ENCODE peak calls at places on chromosomes 11 and 22, in nine cellular contexts. D is psoas muscle; J is stomach; N is CD8-positive, alpha-beta memory T cell; Q is CD4-positive, CD25-positive, alpha-beta regulatory T cell; T is IMR-90; A is mesendoderm; Z is cardiac muscle cell; B is K562. I is an unnamed sample.

GRCh38 chr11:128720522-128720985 is 26.7 kb downstream of the FLI1 start:
- DNase-seq in B (no peak), Q (peak; percentile 55), A (no peak), D (no peak), Z (peak; percentile 12), J (peak; percentile 42), T (no peak), N (peak; percentile 42), I (peak; percentile 85)

GRCh38 chr11:848988-849824 is 6.6 kb downstream of the TSPAN4 start:
- DNase-seq in Z (peak; percentile 86), A (no peak), J (no peak), B (no peak), D (no peak), Q (no peak), N (no peak), T (no peak), I (peak; percentile 28)

GRCh38 chr11:69705901-69706787 is 2.3 kb upstream of the FGF19 start:
- DNase-seq in T (no peak), J (no peak), D (no peak), Q (no peak), Z (no peak), N (no peak), B (no peak), A (no peak), I (no peak)

GRCh38 chr22:28978158-28978557 is 83.5 kb downstream of the C22orf31 start:
- DNase-seq in N (no peak), Z (peak; percentile 19), D (peak; percentile 65), J (no peak), Q (no peak), A (no peak), B (no peak), T (peak; percentile 54), I (peak; percentile 38)

GRCh38 chr11:124674168-124674517 is 439 bp downstream of the SPA17 start:
- DNase-seq in T (no peak), J (no peak), Z (no peak), N (no peak), A (no peak), Q (no peak), D (no peak), B (peak; percentile 15), I (no peak)

GRCh38 chr22:49889071-49889470 is 29.2 kb downstream of the ALG12 start:
- DNase-seq in J (no peak), Q (no peak), B (no peak), A (no peak), N (no peak), T (no peak), D (no peak), Z (no peak), I (no peak)

GRCh38 chr11:60763692-60764369 is 7.2 kb downstream of the MS4A15 start:
- DNase-seq in A (peak; percentile 16), D (no peak), Q (no peak), B (no peak), Z (no peak), J (no peak), N (no peak), T (no peak), I (no peak)

GRCh38 chr11:66617148-66617814 is 851 bp downstream of the RBM14 start:
- DNase-seq in N (no peak), A (no peak), Z (peak; percentile 78), B (no peak), J (no peak), T (no peak), Q (no peak), D (peak; percentile 81), I (peak; percentile 18)

GRCh38 chr22:49094151-49094550 is 733.5 kb downstream of the BRD1 start:
- DNase-seq in D (no peak), J (no peak), Z (no peak), N (no peak), A (no peak), Q (no peak), T (no peak), B (no peak), I (no peak)

GRCh38 chr11:45000918-45001317 is 50.2 kb upstream of the TP53I11 start:
- DNase-seq in B (no peak), D (no peak), T (no peak), J (no peak), A (no peak), Z (no peak), N (no peak), Q (no peak), I (no peak)

GRCh38 chr11:83004855-83005556 is 66.7 kb downstream of the RAB30 start:
- DNase-seq in Z (no peak), A (no peak), B (no peak), Q (no peak), J (no peak), T (no peak), D (no peak), N (no peak), I (no peak)

GRCh38 chr11:38593649-38594048 is 1995.6 kb upstream of the RAG2 start:
- DNase-seq in A (no peak), J (no peak), B (no peak), T (peak; percentile 48), N (no peak), Z (no peak), D (no peak), Q (no peak), I (no peak)

GRCh38 chr11:13896175-13896989 is 66.1 kb upstream of the SPON1 start:
- DNase-seq in A (no peak), J (no peak), N (no peak), Q (no peak), D (no peak), Z (no peak), T (no peak), B (no peak), I (no peak)

GRCh38 chr11:69518081-69518950 is 36.9 kb downstream of the LINC01488 start:
- DNase-seq in A (no peak), D (no peak), T (peak; percentile 94), Z (no peak), J (no peak), Q (no peak), N (no peak), B (no peak), I (no peak)

GRCh38 chr11:128045094-128045725 is 542.1 kb downstream of the ETS1 start:
- DNase-seq in D (no peak), J (no peak), Q (no peak), T (peak; percentile 5), Z (no peak), B (no peak), N (no peak), A (peak; percentile 57), I (no peak)

GRCh38 chr22:44580756-44581435 is 82.9 kb upstream of the RTL6 start:
- DNase-seq in N (no peak), B (no peak), J (no peak), T (no peak), D (no peak), Z (no peak), Q (no peak), A (no peak), I (no peak)

GRCh38 chr22:39343259-39344045 is 6.3 kb upstream of the SYNGR1 start:
- DNase-seq in T (peak; percentile 58), Q (peak; percentile 40), J (peak; percentile 75), Z (peak; percentile 81), N (peak; percentile 24), D (no peak), A (peak; percentile 78), B (peak; percentile 66), I (peak; percentile 76)

GRCh38 chr22:39148727-39149535 is 3.5 kb downstream of the CBX7 start:
- DNase-seq in A (peak; percentile 73), J (peak; percentile 47), B (peak; percentile 52), Q (peak; percentile 59), T (no peak), Z (no peak), D (peak; percentile 72), N (peak; percentile 79), I (peak; percentile 82)

GRCh38 chr22:46054091-46054877 is 77.3 kb upstream of the WNT7B start:
- DNase-seq in Z (no peak), D (peak; percentile 75), J (peak; percentile 52), A (no peak), B (peak; percentile 28), Q (peak; percentile 56), T (peak; percentile 45), N (no peak), I (peak; percentile 82)

GRCh38 chr22:46052801-46053562 is 76.0 kb upstream of the WNT7B start:
- DNase-seq in Q (no peak), A (no peak), Z (no peak), T (no peak), D (peak; percentile 54), J (peak; percentile 80), N (no peak), B (no peak), I (peak; percentile 81)

GRCh38 chr22:46054878-46055158 is 77.9 kb upstream of the WNT7B start:
- DNase-seq in A (no peak), Q (no peak), J (no peak), T (no peak), Z (no peak), N (no peak), D (no peak), B (no peak), I (no peak)

GRCh38 chr22:46052331-46052771 is 75.4 kb upstream of the WNT7B start:
- DNase-seq in N (no peak), A (no peak), T (no peak), B (no peak), D (no peak), Z (no peak), Q (no peak), J (peak; percentile 26), I (no peak)

GRCh38 chr22:46053563-46054090 is 76.7 kb upstream of the WNT7B start:
- DNase-seq in B (no peak), J (peak; percentile 84), Q (peak; percentile 63), T (peak; percentile 38), A (no peak), D (peak; percentile 78), N (peak; percentile 45), Z (no peak), I (peak; percentile 80)
- H3K4me1 ChIP-seq in B (peaks cover 22% of the 10 kb centered on the region), J (peaks cover 92% of the 10 kb centered on the region), Q (peaks cover 58% of the 10 kb centered on the region), T (peaks cover 26% of the 10 kb centered on the region), A (no peaks in the 10 kb centered on the region), D (peaks cover 63% of the 10 kb centered on the region), N (peaks cover 53% of the 10 kb centered on the region), Z (no peaks in the 10 kb centered on the region), I (peaks cover 38% of the 10 kb centered on the region)

GRCh38 chr11:94477644-94478043 is 16.0 kb downstream of the MRE11 start:
- DNase-seq in N (no peak), Q (no peak), D (no peak), T (no peak), B (no peak), Z (no peak), A (no peak), J (no peak), I (peak; percentile 16)
- H3K27ac ChIP-seq in N (no peak overlapping the region), Q (no peak overlapping the region), D (no peak overlapping the region), T (no peak overlapping the region), B (no peak overlapping the region), Z (no peak overlapping the region), A (no peak overlapping the region), J (no peak overlapping the region), I (no peak overlapping the region)

DNA sequence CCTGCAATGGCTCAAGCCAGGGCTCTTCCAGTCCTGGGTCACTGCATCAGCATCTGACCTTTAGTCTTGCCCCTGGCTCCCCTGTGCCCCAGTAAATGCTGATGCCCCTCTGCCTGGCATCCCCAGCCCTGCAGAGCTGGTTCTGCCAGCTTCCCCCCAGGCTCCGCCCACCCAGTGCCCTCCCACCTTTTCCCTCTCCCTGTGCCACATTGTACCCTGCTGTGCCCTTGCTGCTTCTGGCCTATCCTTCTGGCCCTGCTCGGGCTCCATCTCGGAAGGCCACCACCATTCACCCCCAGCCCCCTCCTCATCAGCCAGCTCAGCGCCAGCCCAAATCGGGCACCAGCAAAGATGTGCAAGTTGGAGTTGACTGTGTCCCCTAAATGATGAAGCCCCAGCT is 7.4 kb downstream of the CAPN5 start:
- DNase-seq in N (no peak), J (peak; percentile 49), Q (no peak), T (no peak), B (no peak), D (no peak), Z (no peak), A (no peak), I (no peak)
- H3K4me1 ChIP-seq in N (peaks cover 17% of the 10 kb centered on the region), J (peaks cover 65% of the 10 kb centered on the region), Q (no peaks in the 10 kb centered on the region), T (peaks cover 30% of the 10 kb centered on the region), B (peaks cover 17% of the 10 kb centered on the region), D (no peaks in the 10 kb centered on the region), Z (no peaks in the 10 kb centered on the region), A (no peaks in the 10 kb centered on the region), I (no peaks in the 10 kb centered on the region)

GRCh38 chr11:102613455-102613854 is 11.7 kb downstream of the MMP20 start:
- DNase-seq in N (no peak), Q (no peak), J (no peak), B (no peak), Z (no peak), A (no peak), D (no peak), T (no peak), I (no peak)
- H3K27ac ChIP-seq in N (no peak overlapping the region), Q (no peak overlapping the region), J (no peak overlapping the region), B (no peak overlapping the region), Z (no peak overlapping the region), A (no peak overlapping the region), D (no peak overlapping the region), T (no peak overlapping the region), I (no peak overlapping the region)